ENCODE peak calls at places on chromosomes 1 and 21, in ten cellular contexts. K, Y, O, W, U, F, Q, N, P and H are unnamed samples.

GRCh38 chr1:22295396-22295795 is 152.5 kb upstream of the WNT4 start:
- DNase-seq in K (no peak), Y (no peak), O (no peak), W (no peak), U (no peak), F (no peak), Q (no peak), N (no peak), P (no peak), H (no peak)

GRCh38 chr21:34818663-34819158 is 149.9 kb downstream of the CLIC6 start:
- DNase-seq in K (no peak), Y (no peak), O (no peak), W (no peak), U (no peak), F (no peak), Q (no peak), N (no peak), P (no peak), H (no peak)

GRCh38 chr1:150392627-150393026 is 28.7 kb downstream of the RPRD2 start:
- DNase-seq in K (no peak), Y (no peak), O (no peak), W (no peak), U (no peak), F (no peak), Q (no peak), N (no peak), P (no peak), H (no peak)

GRCh38 chr1:173405758-173406344 is 71.3 kb upstream of the PRDX6 start:
- DNase-seq in K (no peak), Y (peak), O (peak), W (no peak), U (no peak), F (no peak), Q (peak), N (no peak), P (no peak), H (no peak)

GRCh38 chr1:233543338-233544255 is 70.3 kb upstream of the KCNK1 start:
- DNase-seq in K (no peak), Y (peak), O (peak), W (peak), U (no peak), F (peak), Q (peak), N (no peak), P (no peak), H (no peak)

GRCh38 chr1:160403244-160403643 is 2.9 kb downstream of the VANGL2 start:
- DNase-seq in K (no peak), Y (no peak), O (no peak), W (no peak), U (no peak), F (no peak), Q (no peak), N (no peak), P (no peak), H (no peak)

GRCh38 chr1:117779364-117779763 is 150.1 kb downstream of the GDAP2 start:
- DNase-seq in K (no peak), Y (no peak), O (no peak), W (no peak), U (no peak), F (no peak), Q (no peak), N (no peak), P (no peak), H (no peak)

GRCh38 chr1:170410391-170411146 is 121.4 kb upstream of the GORAB start:
- DNase-seq in K (no peak), Y (no peak), O (peak), W (no peak), U (no peak), F (no peak), Q (peak), N (no peak), P (no peak), H (no peak)

GRCh38 chr1:41241748-41242644 is at the start of gene SCMH1:
- DNase-seq in K (no peak), Y (peak), O (peak), W (no peak), U (peak), F (peak), Q (no peak), N (peak), P (peak), H (peak)

GRCh38 chr1:105632342-105633196 is 1423.9 kb upstream of the PRMT6 start:
- DNase-seq in K (no peak), Y (no peak), O (no peak), W (no peak), U (no peak), F (no peak), Q (no peak), N (no peak), P (no peak), H (no peak)

GRCh38 chr1:79369091-79369490 is 362.6 kb upstream of the ADGRL4 start:
- DNase-seq in K (no peak), Y (no peak), O (no peak), W (no peak), U (no peak), F (no peak), Q (no peak), N (no peak), P (no peak), H (no peak)

GRCh38 chr21:45391743-45392079 is 13.3 kb upstream of the COL18A1 start:
- DNase-seq in K (no peak), Y (no peak), O (no peak), W (no peak), U (no peak), F (no peak), Q (no peak), N (no peak), P (no peak), H (no peak)

GRCh38 chr1:160307455-160307854 is 22.5 kb upstream of the PEX19 start:
- DNase-seq in K (no peak), Y (no peak), O (peak), W (no peak), U (no peak), F (no peak), Q (no peak), N (no peak), P (no peak), H (no peak)

GRCh38 chr1:161119017-161119378 is 1.1 kb downstream of the NIT1 start:
- DNase-seq in K (no peak), Y (no peak), O (peak), W (no peak), U (peak), F (no peak), Q (no peak), N (no peak), P (no peak), H (no peak)

GRCh38 chr1:153742411-153743142 is 14.7 kb downstream of the INTS3 start:
- DNase-seq in K (no peak), Y (no peak), O (peak), W (no peak), U (no peak), F (no peak), Q (no peak), N (no peak), P (no peak), H (no peak)

GRCh38 chr1:21666572-21667320 is 2.4 kb downstream of the RAP1GAP start:
- DNase-seq in K (no peak), Y (no peak), O (no peak), W (no peak), U (no peak), F (no peak), Q (no peak), N (no peak), P (no peak), H (no peak)

GRCh38 chr1:6600410-6601048 is 2.1 kb downstream of the KLHL21 start:
- DNase-seq in K (peak), Y (no peak), O (peak), W (no peak), U (no peak), F (no peak), Q (no peak), N (no peak), P (no peak), H (no peak)

GRCh38 chr1:40421694-40422384 is 28.4 kb upstream of the ZFP69B start:
- DNase-seq in K (no peak), Y (peak), O (peak), W (peak), U (no peak), F (no peak), Q (no peak), N (no peak), P (no peak), H (peak)

GRCh38 chr1:6923012-6923805 is 138.0 kb downstream of the CAMTA1 start:
- DNase-seq in K (no peak), Y (no peak), O (no peak), W (no peak), U (no peak), F (no peak), Q (no peak), N (no peak), P (no peak), H (no peak)

GRCh38 chr1:58287894-58288623 is 258.5 kb downstream of the OMA1 start:
- DNase-seq in K (no peak), Y (no peak), O (no peak), W (no peak), U (no peak), F (no peak), Q (no peak), N (no peak), P (no peak), H (no peak)

GRCh38 chr1:49060766-49061165 is 284.1 kb upstream of the BEND5 start:
- DNase-seq in K (no peak), Y (peak), O (peak), W (no peak), U (no peak), F (no peak), Q (no peak), N (no peak), P (no peak), H (no peak)

GRCh38 chr1:169584483-169585144 is 1.7 kb downstream of the F5 start:
- DNase-seq in K (no peak), Y (peak), O (no peak), W (no peak), U (no peak), F (no peak), Q (no peak), N (peak), P (no peak), H (no peak)

GRCh38 chr1:17186216-17186894 is 18.6 kb upstream of the PADI1 start:
- DNase-seq in K (no peak), Y (no peak), O (no peak), W (no peak), U (peak), F (no peak), Q (no peak), N (no peak), P (no peak), H (no peak)

GRCh38 chr1:12436817-12437599 is 181.0 kb downstream of the DHRS3 start:
- DNase-seq in K (no peak), Y (peak), O (peak), W (no peak), U (no peak), F (no peak), Q (no peak), N (no peak), P (no peak), H (no peak)

GRCh38 chr1:182564605-182565004 is 24.5 kb downstream of the RNASEL start:
- DNase-seq in K (no peak), Y (no peak), O (no peak), W (no peak), U (no peak), F (no peak), Q (no peak), N (no peak), P (no peak), H (no peak)